ENCODE peak calls at places on chromosome 21, in five cellular contexts. X is brain microvascular endothelial cell; B is HS-5; L is HTR-8/SVneo; F is activated T-cell treated with anti-CD3 and anti-CD28 coated beads, Interleukin-2, amount 50 U/mL, for 72 hours. N is an unnamed sample.

GRCh38 chr21:42520628-42521253 is 7.1 kb downstream of the SLC37A1 start:
- DNase-seq in X (no peak), B (no peak), L (no peak), F (no peak), N (no peak)

GRCh38 chr21:40871099-40871498 is 24.1 kb upstream of the DSCAM start:
- DNase-seq in X (no peak), B (no peak), L (no peak), F (no peak), N (no peak)

GRCh38 chr21:36721817-36722216 is 22.9 kb downstream of the SIM2 start:
- DNase-seq in X (no peak), B (no peak), L (no peak), F (no peak), N (no peak)

GRCh38 chr21:35212393-35213127 is 163.5 kb upstream of the RUNX1 start:
- DNase-seq in X (no peak), B (no peak), L (no peak), F (no peak), N (no peak)

GRCh38 chr21:31117046-31117916 is 79.0 kb upstream of the KRTAP19-8 start:
- DNase-seq in X (peak), B (peak), L (peak), F (peak), N (no peak)

GRCh38 chr21:15667010-15667409 is 62.8 kb upstream of the USP25 start:
- DNase-seq in X (no peak), B (peak), L (peak), F (no peak), N (no peak)

GRCh38 chr21:36320421-36321324 is 676 bp downstream of the MORC3 start:
- DNase-seq in X (peak), B (peak), L (peak), F (peak), N (peak)

GRCh38 chr21:31909153-31909771 is 36.4 kb downstream of the HUNK start:
- DNase-seq in X (no peak), B (no peak), L (no peak), F (no peak), N (no peak)

GRCh38 chr21:41677671-41678015 is 89.2 kb downstream of the RIPK4 start:
- DNase-seq in X (no peak), B (no peak), L (no peak), F (no peak), N (no peak)

GRCh38 chr21:36460866-36461265 is 19.1 kb downstream of the CLDN14 start:
- DNase-seq in X (no peak), B (no peak), L (no peak), F (no peak), N (no peak)

GRCh38 chr21:32413697-32414578 is 1.4 kb downstream of the EVA1C start:
- DNase-seq in X (no peak), B (no peak), L (no peak), F (no peak), N (no peak)

GRCh38 chr21:30988706-30989105 is 49.6 kb downstream of the KRTAP19-8 start:
- DNase-seq in X (no peak), B (no peak), L (no peak), F (no peak), N (no peak)

GRCh38 chr21:31220567-31220966 is 123.5 kb downstream of the TIAM1 start:
- DNase-seq in X (no peak), B (no peak), L (no peak), F (no peak), N (no peak)

GRCh38 chr21:45607021-45607921 is 36.3 kb upstream of the PCBP3 start:
- DNase-seq in X (peak), B (no peak), L (no peak), F (peak), N (no peak)

GRCh38 chr21:42840411-42841155 is 38.8 kb downstream of the WDR4 start:
- DNase-seq in X (no peak), B (no peak), L (no peak), F (no peak), N (peak)

GRCh38 chr21:35632711-35633110 is 427.6 kb downstream of the SETD4 start:
- DNase-seq in X (no peak), B (no peak), L (no peak), F (no peak), N (no peak)

GRCh38 chr21:39908265-39908923 is 41.2 kb downstream of the PCP4 start:
- DNase-seq in X (no peak), B (no peak), L (no peak), F (no peak), N (no peak)

GRCh38 chr21:38859852-38860251 is 54.1 kb downstream of the ETS2 start:
- DNase-seq in X (no peak), B (no peak), L (no peak), F (no peak), N (no peak)

GRCh38 chr21:32826317-32827167 is 55.0 kb upstream of the PAXBP1 start:
- DNase-seq in X (peak), B (no peak), L (peak), F (peak), N (no peak)

GRCh38 chr21:30408782-30409494 is 13.1 kb downstream of the KRTAP13-1 start:
- DNase-seq in X (peak), B (peak), L (peak), F (peak), N (peak)

GRCh38 chr21:46005481-46005881 is 23.9 kb downstream of the COL6A1 start:
- DNase-seq in X (no peak), B (no peak), L (no peak), F (no peak), N (peak)

GRCh38 chr21:42564561-42564971 is 50.9 kb downstream of the SLC37A1 start:
- DNase-seq in X (no peak), B (no peak), L (no peak), F (no peak), N (no peak)

GRCh38 chr21:46126321-46127238 is 28.7 kb downstream of the COL6A2 start:
- DNase-seq in X (no peak), B (no peak), L (no peak), F (peak), N (peak)

GRCh38 chr21:22981819-22982218 is 1983.6 kb downstream of the NCAM2 start:
- DNase-seq in X (no peak), B (no peak), L (no peak), F (no peak), N (no peak)

GRCh38 chr21:27772816-27773215 is 805.9 kb upstream of the ADAMTS5 start:
- DNase-seq in X (no peak), B (no peak), L (no peak), F (no peak), N (no peak)

GRCh38 chr21:44846485-44847260 is 26.8 kb downstream of the PTTG1IP start:
- DNase-seq in X (peak), B (no peak), L (no peak), F (peak), N (peak)

GRCh38 chr21:32134441-32135159 is 144.2 kb downstream of the MIS18A start:
- DNase-seq in X (no peak), B (no peak), L (no peak), F (no peak), N (no peak)